ENCODE peak calls at places on chromosomes 1 and 21, in ten cellular contexts. One of them, this sample, is unnamed.

GRCh38 chr1:40944326-40944725 is 35.2 kb upstream of the CTPS1 start:
- DNase-seq in SK-MEL-5: peak; percentile 58
- DNase-seq in right lobe of liver: peak; percentile 72
- DNase-seq in occipital lobe: no peak
- DNase-seq in CD4-positive, alpha-beta T cell: no peak
- DNase-seq in T-helper 17 cell: no peak
- DNase-seq in choroid plexus epithelial cell: peak; percentile 99
- DNase-seq in RPMI7951: peak; percentile 72
- DNase-seq in HT-29: peak; percentile 22
- DNase-seq in AG09309: peak; percentile 46
- DNase-seq in this sample: no peak

GRCh38 chr1:2564815-2565415 is 8.7 kb downstream of the TNFRSF14 start:
- DNase-seq in SK-MEL-5: no peak
- DNase-seq in right lobe of liver: no peak
- DNase-seq in occipital lobe: no peak
- DNase-seq in CD4-positive, alpha-beta T cell: no peak
- DNase-seq in T-helper 17 cell: no peak
- DNase-seq in choroid plexus epithelial cell: no peak
- DNase-seq in RPMI7951: no peak
- DNase-seq in HT-29: no peak
- DNase-seq in AG09309: no peak
- DNase-seq in this sample: no peak

GRCh38 chr1:82962658-82963057 is 1036.3 kb downstream of the TTLL7 start:
- DNase-seq in SK-MEL-5: no peak
- DNase-seq in right lobe of liver: no peak
- DNase-seq in occipital lobe: no peak
- DNase-seq in CD4-positive, alpha-beta T cell: no peak
- DNase-seq in T-helper 17 cell: no peak
- DNase-seq in choroid plexus epithelial cell: no peak
- DNase-seq in RPMI7951: no peak
- DNase-seq in HT-29: no peak
- DNase-seq in AG09309: no peak
- DNase-seq in this sample: no peak

GRCh38 chr1:5562331-5562730 is 429.9 kb downstream of the NPHP4 start:
- DNase-seq in SK-MEL-5: no peak
- DNase-seq in right lobe of liver: no peak
- DNase-seq in occipital lobe: no peak
- DNase-seq in CD4-positive, alpha-beta T cell: no peak
- DNase-seq in T-helper 17 cell: no peak
- DNase-seq in choroid plexus epithelial cell: no peak
- DNase-seq in RPMI7951: no peak
- DNase-seq in HT-29: no peak
- DNase-seq in AG09309: no peak
- DNase-seq in this sample: no peak

GRCh38 chr1:171344473-171344820 is 30.5 kb downstream of the FMO4 start:
- DNase-seq in SK-MEL-5: no peak
- DNase-seq in right lobe of liver: peak; percentile 75
- DNase-seq in occipital lobe: no peak
- DNase-seq in CD4-positive, alpha-beta T cell: no peak
- DNase-seq in T-helper 17 cell: no peak
- DNase-seq in choroid plexus epithelial cell: no peak
- DNase-seq in RPMI7951: no peak
- DNase-seq in HT-29: no peak
- DNase-seq in AG09309: peak; percentile 3
- DNase-seq in this sample: no peak

GRCh38 chr1:218890436-218890835 is 283.2 kb upstream of the LYPLAL1 start:
- DNase-seq in SK-MEL-5: no peak
- DNase-seq in right lobe of liver: no peak
- DNase-seq in occipital lobe: no peak
- DNase-seq in CD4-positive, alpha-beta T cell: no peak
- DNase-seq in T-helper 17 cell: no peak
- DNase-seq in choroid plexus epithelial cell: no peak
- DNase-seq in RPMI7951: no peak
- DNase-seq in HT-29: no peak
- DNase-seq in AG09309: no peak
- DNase-seq in this sample: no peak

GRCh38 chr1:33247537-33247936 is 8.8 kb upstream of the ZNF362 start:
- DNase-seq in SK-MEL-5: no peak
- DNase-seq in right lobe of liver: no peak
- DNase-seq in occipital lobe: no peak
- DNase-seq in CD4-positive, alpha-beta T cell: no peak
- DNase-seq in T-helper 17 cell: no peak
- DNase-seq in choroid plexus epithelial cell: no peak
- DNase-seq in RPMI7951: no peak
- DNase-seq in HT-29: no peak
- DNase-seq in AG09309: no peak
- DNase-seq in this sample: no peak

GRCh38 chr1:223001653-223002634 is 141.1 kb downstream of the TLR5 start:
- DNase-seq in SK-MEL-5: peak; percentile 73
- DNase-seq in right lobe of liver: no peak
- DNase-seq in occipital lobe: no peak
- DNase-seq in CD4-positive, alpha-beta T cell: no peak
- DNase-seq in T-helper 17 cell: no peak
- DNase-seq in choroid plexus epithelial cell: peak; percentile 58
- DNase-seq in RPMI7951: peak; percentile 20
- DNase-seq in HT-29: peak; percentile 48
- DNase-seq in AG09309: no peak
- DNase-seq in this sample: no peak

GRCh38 chr1:155127105-155127671 is 488 bp upstream of the EFNA1 start:
- DNase-seq in SK-MEL-5: peak; percentile 99
- DNase-seq in right lobe of liver: peak; percentile 94
- DNase-seq in occipital lobe: peak; percentile 87
- DNase-seq in CD4-positive, alpha-beta T cell: no peak
- DNase-seq in T-helper 17 cell: no peak
- DNase-seq in choroid plexus epithelial cell: peak; percentile 67
- DNase-seq in RPMI7951: peak; percentile 35
- DNase-seq in HT-29: peak; percentile 79
- DNase-seq in AG09309: no peak
- DNase-seq in this sample: peak; percentile 26

GRCh38 chr1:189970331-189971230 is 507.1 kb downstream of the BRINP3 start:
- DNase-seq in SK-MEL-5: no peak
- DNase-seq in right lobe of liver: no peak
- DNase-seq in occipital lobe: no peak
- DNase-seq in CD4-positive, alpha-beta T cell: no peak
- DNase-seq in T-helper 17 cell: no peak
- DNase-seq in choroid plexus epithelial cell: no peak
- DNase-seq in RPMI7951: no peak
- DNase-seq in HT-29: no peak
- DNase-seq in AG09309: no peak
- DNase-seq in this sample: no peak

GRCh38 chr1:63913533-63913932 is 139.7 kb downstream of the ROR1 start:
- DNase-seq in SK-MEL-5: no peak
- DNase-seq in right lobe of liver: no peak
- DNase-seq in occipital lobe: no peak
- DNase-seq in CD4-positive, alpha-beta T cell: no peak
- DNase-seq in T-helper 17 cell: no peak
- DNase-seq in choroid plexus epithelial cell: peak; percentile 66
- DNase-seq in RPMI7951: no peak
- DNase-seq in HT-29: no peak
- DNase-seq in AG09309: no peak
- DNase-seq in this sample: no peak

GRCh38 chr21:43619344-43619743 is 39.9 kb downstream of the HSF2BP start:
- DNase-seq in SK-MEL-5: no peak
- DNase-seq in right lobe of liver: no peak
- DNase-seq in occipital lobe: no peak
- DNase-seq in CD4-positive, alpha-beta T cell: no peak
- DNase-seq in T-helper 17 cell: no peak
- DNase-seq in choroid plexus epithelial cell: no peak
- DNase-seq in RPMI7951: no peak
- DNase-seq in HT-29: no peak
- DNase-seq in AG09309: no peak
- DNase-seq in this sample: no peak

GRCh38 chr21:43207043-43207315 is 38.2 kb downstream of the CRYAA start:
- DNase-seq in SK-MEL-5: no peak
- DNase-seq in right lobe of liver: no peak
- DNase-seq in occipital lobe: no peak
- DNase-seq in CD4-positive, alpha-beta T cell: no peak
- DNase-seq in T-helper 17 cell: no peak
- DNase-seq in choroid plexus epithelial cell: no peak
- DNase-seq in RPMI7951: no peak
- DNase-seq in HT-29: no peak
- DNase-seq in AG09309: no peak
- DNase-seq in this sample: no peak

GRCh38 chr1:151372411-151372934 is at the start of gene SELENBP1:
- DNase-seq in SK-MEL-5: no peak
- DNase-seq in right lobe of liver: peak; percentile 97
- DNase-seq in occipital lobe: no peak
- DNase-seq in CD4-positive, alpha-beta T cell: no peak
- DNase-seq in T-helper 17 cell: no peak
- DNase-seq in choroid plexus epithelial cell: peak; percentile 79
- DNase-seq in RPMI7951: peak; percentile 59
- DNase-seq in HT-29: peak; percentile 93
- DNase-seq in AG09309: no peak
- DNase-seq in this sample: peak; percentile 54

GRCh38 chr21:46317710-46318463 is 5.8 kb downstream of the C21orf58 start:
- DNase-seq in SK-MEL-5: no peak
- DNase-seq in right lobe of liver: no peak
- DNase-seq in occipital lobe: no peak
- DNase-seq in CD4-positive, alpha-beta T cell: no peak
- DNase-seq in T-helper 17 cell: no peak
- DNase-seq in choroid plexus epithelial cell: no peak
- DNase-seq in RPMI7951: no peak
- DNase-seq in HT-29: peak; percentile 29
- DNase-seq in AG09309: no peak
- DNase-seq in this sample: no peak

GRCh38 chr1:21936366-21937031 is 611 bp downstream of the HSPG2 start:
- DNase-seq in SK-MEL-5: no peak
- DNase-seq in right lobe of liver: no peak
- DNase-seq in occipital lobe: no peak
- DNase-seq in CD4-positive, alpha-beta T cell: no peak
- DNase-seq in T-helper 17 cell: no peak
- DNase-seq in choroid plexus epithelial cell: no peak
- DNase-seq in RPMI7951: no peak
- DNase-seq in HT-29: peak; percentile 60
- DNase-seq in AG09309: no peak
- DNase-seq in this sample: peak; percentile 18

GRCh38 chr1:25472494-25472893 is 41.8 kb downstream of the MACO1 start:
- DNase-seq in SK-MEL-5: no peak
- DNase-seq in right lobe of liver: no peak
- DNase-seq in occipital lobe: no peak
- DNase-seq in CD4-positive, alpha-beta T cell: no peak
- DNase-seq in T-helper 17 cell: no peak
- DNase-seq in choroid plexus epithelial cell: no peak
- DNase-seq in RPMI7951: no peak
- DNase-seq in HT-29: no peak
- DNase-seq in AG09309: no peak
- DNase-seq in this sample: no peak

This sample was measured in neural crest cell.